ENCODE peak calls at places on chromosomes 3 and 15, in eight cellular contexts. N is HCT116, B is breast epithelium, X is prostate gland, M is vagina, C is endothelial cell of umbilical vein, V is Panc1, G is spleen. F is an unnamed sample. For H3K36me3 and H3K4me1, the result is how much of the 10 kb centered on the place peaks cover.

GRCh38 chr3:119911748-119912147 is 129.8 kb downstream of the NR1I2 start:
- DNase-seq in N (no peak), B (no peak), X (no peak), M (no peak), C (no peak), V (no peak), G (no peak), F (no peak)

GRCh38 chr15:100338971-100339444 is 2.8 kb downstream of the ADAMTS17 start:
- DNase-seq in N (peak), B (no peak), X (peak), M (peak), C (peak), V (no peak), G (no peak), F (peak)

GRCh38 chr3:55156851-55157650 is 229.2 kb upstream of the LRTM1 start:
- DNase-seq in N (no peak), B (no peak), X (no peak), M (no peak), C (no peak), V (no peak), G (no peak), F (no peak)

GRCh38 chr15:45146405-45146804 is 16.6 kb downstream of the DUOX1 start:
- DNase-seq in N (no peak), B (no peak), X (no peak), M (no peak), C (no peak), V (no peak), G (no peak), F (no peak)

GRCh38 chr3:87260270-87260669 is 16.1 kb downstream of the POU1F1 start:
- DNase-seq in N (peak), B (no peak), X (peak), M (no peak), C (peak), V (peak), G (no peak), F (no peak)

GRCh38 chr3:53303957-53304356 is 43.4 kb downstream of the DCP1A start:
- DNase-seq in N (no peak), B (no peak), X (no peak), M (no peak), C (no peak), V (no peak), G (no peak), F (no peak)

GRCh38 chr15:63836579-63836978 is 2.8 kb upstream of the HERC1 start:
- DNase-seq in N (no peak), B (no peak), X (peak), M (no peak), C (peak), V (no peak), G (no peak), F (no peak)

GRCh38 chr3:188974856-188975611 is 196.7 kb upstream of the TPRG1 start:
- DNase-seq in N (no peak), B (no peak), X (no peak), M (no peak), C (no peak), V (no peak), G (no peak), F (no peak)

GRCh38 chr15:81786776-81787175 is 259.0 kb downstream of the MEX3B start:
- DNase-seq in N (no peak), B (no peak), X (no peak), M (no peak), C (no peak), V (no peak), G (no peak), F (no peak)

GRCh38 chr15:92226020-92226612 is 167.6 kb upstream of the ST8SIA2 start:
- DNase-seq in N (peak), B (no peak), X (no peak), M (no peak), C (no peak), V (no peak), G (no peak), F (no peak)

GRCh38 chr3:114606336-114606735 is 312.5 kb downstream of the TIGIT start:
- DNase-seq in N (no peak), B (no peak), X (no peak), M (no peak), C (peak), V (no peak), G (no peak), F (no peak)

GRCh38 chr3:55650011-55650410 is 162.9 kb upstream of the WNT5A start:
- DNase-seq in N (no peak), B (no peak), X (no peak), M (no peak), C (no peak), V (no peak), G (no peak), F (no peak)

GRCh38 chr15:80188293-80188692 is 35.5 kb downstream of the FAH start:
- DNase-seq in N (no peak), B (no peak), X (no peak), M (no peak), C (no peak), V (no peak), G (no peak), F (no peak)

GRCh38 chr15:64521726-64522164 is 61.4 kb downstream of the ZNF609 start:
- DNase-seq in N (peak), B (no peak), X (peak), M (no peak), C (no peak), V (no peak), G (no peak), F (peak)

GRCh38 chr3:133474251-133474801 is 74.5 kb downstream of the BFSP2 start:
- DNase-seq in N (no peak), B (peak), X (peak), M (peak), C (no peak), V (no peak), G (no peak), F (peak)

GRCh38 chr3:16183601-16184270 is 9.3 kb downstream of the GALNT15 start:
- DNase-seq in N (no peak), B (no peak), X (no peak), M (peak), C (no peak), V (no peak), G (no peak), F (no peak)

GRCh38 chr3:109532257-109533216 is 195.2 kb upstream of the DPPA4 start:
- DNase-seq in N (peak), B (no peak), X (no peak), M (no peak), C (no peak), V (no peak), G (no peak), F (no peak)

GRCh38 chr15:39317225-39317624 is 263.7 kb upstream of the THBS1 start:
- DNase-seq in N (no peak), B (no peak), X (no peak), M (no peak), C (no peak), V (no peak), G (no peak), F (no peak)

GRCh38 chr3:147410126-147410517 is 957 bp downstream of the ZIC1 start:
- DNase-seq in N (no peak), B (no peak), X (no peak), M (peak), C (no peak), V (no peak), G (no peak), F (no peak)

GRCh38 chr3:190366145-190366544 is 21.8 kb upstream of the CLDN16 start:
- DNase-seq in N (no peak), B (no peak), X (peak), M (no peak), C (no peak), V (no peak), G (no peak), F (no peak)

GRCh38 chr3:14962762-14963161 is 15.4 kb downstream of the NR2C2 start:
- DNase-seq in N (no peak), B (no peak), X (no peak), M (no peak), C (no peak), V (no peak), G (no peak), F (no peak)

GRCh38 chr3:191328963-191329653 is at the start of gene CCDC50:
- DNase-seq in N (no peak), B (peak), X (peak), M (no peak), C (peak), V (no peak), G (peak), F (peak)

GRCh38 chr3:113746955-113747718 is at the start of gene ATP6V1A:
- DNase-seq in N (no peak), B (peak), X (peak), M (peak), C (peak), V (no peak), G (peak), F (peak)

GRCh38 chr3:71559578-71560162 is 23.9 kb downstream of the FOXP1 start:
- DNase-seq in N (no peak), B (no peak), X (no peak), M (no peak), C (no peak), V (no peak), G (no peak), F (no peak)

GRCh38 chr3:189967254-189967865 is 153.3 kb downstream of the P3H2 start:
- DNase-seq in N (peak), B (no peak), X (peak), M (no peak), C (peak), V (peak), G (no peak), F (no peak)

GRCh38 chr3:23825802-23826201 is 20.0 kb downstream of the UBE2E1 start:
- DNase-seq in N (no peak), B (no peak), X (no peak), M (no peak), C (no peak), V (no peak), G (no peak), F (no peak)

GRCh38 chr3:10666621-10667020 is 149.4 kb upstream of the SLC6A11 start:
- DNase-seq in N (no peak), B (no peak), X (no peak), M (no peak), C (no peak), V (no peak), G (no peak), F (no peak)

GRCh38 chr3:76063019-76063418 is 277.7 kb upstream of the ZNF717 start:
- DNase-seq in N (no peak), B (no peak), X (no peak), M (no peak), C (no peak), V (no peak), G (no peak), F (no peak)

GRCh38 chr3:159823763-159824162 is 164.9 kb upstream of the IL12A start:
- DNase-seq in N (no peak), B (no peak), X (no peak), M (no peak), C (no peak), V (no peak), G (no peak), F (no peak)

GRCh38 chr3:12347301-12347700 is 58.4 kb downstream of the PPARG start:
- DNase-seq in N (no peak), B (no peak), X (no peak), M (no peak), C (no peak), V (no peak), G (no peak), F (no peak)

GRCh38 chr3:141460097-141460704 is 26.6 kb upstream of the RASA2 start:
- DNase-seq in N (peak), B (peak), X (peak), M (no peak), C (peak), V (peak), G (peak), F (peak)

GRCh38 chr3:16200411-16200810 is 25.9 kb downstream of the GALNT15 start:
- DNase-seq in N (no peak), B (no peak), X (no peak), M (no peak), C (no peak), V (no peak), G (no peak), F (no peak)

GRCh38 chr3:116281313-116282143 is 163.8 kb downstream of the LSAMP start:
- DNase-seq in N (no peak), B (no peak), X (no peak), M (no peak), C (no peak), V (no peak), G (no peak), F (no peak)

GRCh38 chr3:113664523-113665094 is 31.8 kb downstream of the USF3 start:
- DNase-seq in N (no peak), B (no peak), X (no peak), M (no peak), C (no peak), V (no peak), G (no peak), F (no peak)

GRCh38 chr15:23954931-23955330 is 267.8 kb upstream of the NDN start:
- DNase-seq in N (no peak), B (no peak), X (no peak), M (no peak), C (no peak), V (no peak), G (no peak), F (no peak)

GRCh38 chr3:101695779-101696372 is 9.4 kb upstream of the RPL24 start:
- DNase-seq in N (peak), B (no peak), X (peak), M (no peak), C (peak), V (no peak), G (no peak), F (no peak)

GRCh38 chr3:101689291-101689690 is 2.8 kb upstream of the RPL24 start:
- DNase-seq in N (no peak), B (no peak), X (no peak), M (no peak), C (no peak), V (no peak), G (no peak), F (no peak)

GRCh38 chr3:101687142-101687931 is 819 bp upstream of the RPL24 start:
- DNase-seq in N (no peak), B (no peak), X (no peak), M (no peak), C (no peak), V (no peak), G (peak), F (no peak)

GRCh38 chr3:101685870-101686307 is 629 bp downstream of the RPL24 start:
- DNase-seq in N (no peak), B (no peak), X (no peak), M (no peak), C (no peak), V (no peak), G (no peak), F (no peak)

GRCh38 chr3:101690972-101691371 is 4.5 kb upstream of the RPL24 start:
- DNase-seq in N (no peak), B (no peak), X (no peak), M (no peak), C (no peak), V (no peak), G (no peak), F (no peak)
- TF ChIP-seq POLR2AphosphoS5 in N (no peak), B (no peak), X (no peak), M (no peak), C (no peak), V (no peak), G (no peak), F (no peak)

DNA sequence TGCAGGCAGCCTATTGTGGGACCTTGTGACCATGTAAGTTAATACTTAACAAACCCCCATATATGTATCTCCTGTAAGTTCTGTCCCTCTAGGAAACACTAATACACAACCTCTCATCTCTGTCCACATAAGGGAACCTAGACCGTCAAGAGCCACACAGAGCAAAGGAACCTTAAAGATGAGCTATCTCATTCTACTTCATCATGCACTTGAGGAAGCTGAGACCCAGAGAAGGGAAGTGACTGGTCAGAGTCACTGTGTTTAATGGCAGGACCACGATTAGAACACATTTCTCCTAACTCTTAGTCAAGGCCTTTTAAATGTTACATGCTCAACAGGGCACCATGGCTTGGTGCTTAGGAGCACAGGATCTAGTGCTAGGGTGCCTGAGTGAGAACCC is 50.2 kb downstream of the NPTN start:
- DNase-seq in N (no peak), B (no peak), X (no peak), M (no peak), C (no peak), V (no peak), G (no peak), F (no peak)
- H3K36me3 ChIP-seq in N (under half), B (under half), X (under half), M (under half), C (under half), V (under half), G (under half), F (under half)

GRCh38 chr3:57784089-57784735 is 28.1 kb downstream of the SLMAP start:
- DNase-seq in N (no peak), B (no peak), X (no peak), M (no peak), C (no peak), V (no peak), G (no peak), F (no peak)
- H3K4me1 ChIP-seq in N (under half), B (under half), X (under half), M (under half), C (under half), V (under half), G (under half), F (under half)

GRCh38 chr3:65886376-65886775 is 152.3 kb downstream of the MAGI1 start:
- DNase-seq in N (no peak), B (no peak), X (no peak), M (no peak), C (no peak), V (no peak), G (no peak), F (no peak)

GRCh38 chr3:65890328-65890727 is 148.4 kb downstream of the MAGI1 start:
- DNase-seq in N (no peak), B (no peak), X (no peak), M (no peak), C (no peak), V (no peak), G (no peak), F (no peak)

GRCh38 chr3:65893631-65894030 is 145.1 kb downstream of the MAGI1 start:
- DNase-seq in N (no peak), B (no peak), X (no peak), M (no peak), C (no peak), V (no peak), G (no peak), F (no peak)

GRCh38 chr3:65889707-65890099 is 149.0 kb downstream of the MAGI1 start:
- DNase-seq in N (no peak), B (no peak), X (no peak), M (no peak), C (no peak), V (no peak), G (no peak), F (no peak)

DNA sequence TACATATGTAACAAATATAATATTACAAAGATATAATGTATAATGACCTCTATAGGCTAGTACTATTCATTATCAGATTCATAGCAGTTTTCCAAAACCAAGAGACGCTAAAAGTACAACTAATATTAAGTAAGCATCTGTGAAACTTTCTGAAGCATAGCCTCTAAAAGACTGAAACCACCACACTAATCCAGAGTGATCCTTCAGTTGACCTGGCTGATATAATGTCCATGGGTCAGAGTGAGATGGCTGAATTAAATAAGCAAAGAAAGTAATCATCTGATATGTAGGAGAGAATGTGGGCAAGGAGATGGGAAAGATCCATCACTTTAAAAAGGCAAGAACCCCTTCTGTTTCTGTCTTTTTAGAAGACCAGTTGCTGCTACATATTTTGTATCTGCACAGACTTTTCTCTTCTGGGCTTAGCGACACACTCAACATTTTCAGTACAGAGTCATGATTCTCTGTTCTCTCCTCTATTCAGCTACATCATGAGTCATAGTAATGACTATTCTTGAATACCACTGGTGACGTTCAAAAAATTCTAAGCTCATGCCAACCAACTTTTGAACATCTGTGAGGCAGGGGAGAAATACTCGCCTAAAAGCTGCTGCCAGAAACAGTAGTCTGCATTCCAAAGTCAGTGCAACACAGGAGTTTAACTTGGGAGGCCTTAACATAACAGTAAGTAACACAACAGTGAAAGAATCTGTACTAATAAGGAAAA is 149.6 kb downstream of the MAGI1 start:
- DNase-seq in N (peak), B (no peak), X (no peak), M (no peak), C (peak), V (peak), G (no peak), F (no peak)
- TF ChIP-seq POLR2AphosphoS5 in N (no peak), B (no peak), X (no peak), M (no peak), C (no peak), V (no peak), G (no peak), F (no peak)

GRCh38 chr3:47874438-47874837 is 71.5 kb downstream of the DHX30 start:
- DNase-seq in N (no peak), B (no peak), X (no peak), M (no peak), C (no peak), V (no peak), G (no peak), F (no peak)
- H3K36me3 ChIP-seq in N (under half), B (under half), X (under half), M (under half), C (under half), V (under half), G (under half), F (half or more)